ENCODE peak calls at places on chromosome 3, in eight cellular contexts. One of them, this sample, is unnamed.

GRCh38 chr3:70861855-70862254 is 549.4 kb upstream of the MDFIC2 start:
- DNase-seq in CD8-positive, alpha-beta T cell: no peak
- DNase-seq in aorta: no peak
- DNase-seq in dorsolateral prefrontal cortex: no peak
- DNase-seq in lung: no peak
- DNase-seq in AG04450: no peak
- DNase-seq in GM23338: no peak
- DNase-seq in body of pancreas: no peak
- DNase-seq in this sample: no peak

GRCh38 chr3:114519415-114519814 is 225.6 kb downstream of the TIGIT start:
- DNase-seq in lung: peak
- DNase-seq in dorsolateral prefrontal cortex: no peak
- DNase-seq in aorta: no peak
- DNase-seq in CD8-positive, alpha-beta T cell: no peak
- DNase-seq in body of pancreas: peak
- DNase-seq in AG04450: peak
- DNase-seq in GM23338: peak
- DNase-seq in this sample: no peak

GRCh38 chr3:112755845-112756671 is 90.6 kb downstream of the CD200R1L start:
- DNase-seq in body of pancreas: no peak
- DNase-seq in CD8-positive, alpha-beta T cell: no peak
- DNase-seq in GM23338: no peak
- DNase-seq in aorta: no peak
- DNase-seq in dorsolateral prefrontal cortex: no peak
- DNase-seq in lung: no peak
- DNase-seq in AG04450: no peak
- DNase-seq in this sample: no peak

GRCh38 chr3:182954553-182954952 is 25.8 kb downstream of the DCUN1D1 start:
- DNase-seq in CD8-positive, alpha-beta T cell: no peak
- DNase-seq in AG04450: no peak
- DNase-seq in GM23338: no peak
- DNase-seq in dorsolateral prefrontal cortex: no peak
- DNase-seq in lung: no peak
- DNase-seq in body of pancreas: no peak
- DNase-seq in aorta: no peak
- DNase-seq in this sample: no peak

GRCh38 chr3:139309046-139309660 is 34.7 kb upstream of the MRPS22 start:
- DNase-seq in AG04450: no peak
- DNase-seq in lung: no peak
- DNase-seq in aorta: no peak
- DNase-seq in CD8-positive, alpha-beta T cell: no peak
- DNase-seq in body of pancreas: no peak
- DNase-seq in dorsolateral prefrontal cortex: no peak
- DNase-seq in GM23338: no peak
- DNase-seq in this sample: no peak

GRCh38 chr3:14252321-14253021 is 73.9 kb downstream of the LSM3 start:
- DNase-seq in CD8-positive, alpha-beta T cell: no peak
- DNase-seq in lung: no peak
- DNase-seq in dorsolateral prefrontal cortex: no peak
- DNase-seq in GM23338: no peak
- DNase-seq in body of pancreas: no peak
- DNase-seq in AG04450: no peak
- DNase-seq in aorta: peak
- DNase-seq in this sample: no peak

GRCh38 chr3:47536221-47536891 is 22.8 kb upstream of the ELP6 start:
- DNase-seq in dorsolateral prefrontal cortex: peak
- DNase-seq in AG04450: no peak
- DNase-seq in lung: no peak
- DNase-seq in CD8-positive, alpha-beta T cell: no peak
- DNase-seq in body of pancreas: no peak
- DNase-seq in GM23338: no peak
- DNase-seq in aorta: no peak
- DNase-seq in this sample: peak

GRCh38 chr3:102129774-102130608 is 280.7 kb downstream of the NFKBIZ start:
- DNase-seq in aorta: no peak
- DNase-seq in body of pancreas: peak
- DNase-seq in GM23338: no peak
- DNase-seq in CD8-positive, alpha-beta T cell: no peak
- DNase-seq in lung: no peak
- DNase-seq in AG04450: peak
- DNase-seq in dorsolateral prefrontal cortex: peak
- DNase-seq in this sample: no peak

GRCh38 chr3:120445654-120446053 is 5.1 kb downstream of the FSTL1 start:
- DNase-seq in GM23338: no peak
- DNase-seq in body of pancreas: no peak
- DNase-seq in aorta: no peak
- DNase-seq in lung: no peak
- DNase-seq in dorsolateral prefrontal cortex: no peak
- DNase-seq in CD8-positive, alpha-beta T cell: no peak
- DNase-seq in AG04450: no peak
- DNase-seq in this sample: no peak

GRCh38 chr3:95408464-95408862 is 1345.6 kb downstream of the NSUN3 start:
- DNase-seq in GM23338: peak
- DNase-seq in body of pancreas: no peak
- DNase-seq in dorsolateral prefrontal cortex: no peak
- DNase-seq in CD8-positive, alpha-beta T cell: no peak
- DNase-seq in aorta: no peak
- DNase-seq in lung: no peak
- DNase-seq in AG04450: no peak
- DNase-seq in this sample: no peak

DNA sequence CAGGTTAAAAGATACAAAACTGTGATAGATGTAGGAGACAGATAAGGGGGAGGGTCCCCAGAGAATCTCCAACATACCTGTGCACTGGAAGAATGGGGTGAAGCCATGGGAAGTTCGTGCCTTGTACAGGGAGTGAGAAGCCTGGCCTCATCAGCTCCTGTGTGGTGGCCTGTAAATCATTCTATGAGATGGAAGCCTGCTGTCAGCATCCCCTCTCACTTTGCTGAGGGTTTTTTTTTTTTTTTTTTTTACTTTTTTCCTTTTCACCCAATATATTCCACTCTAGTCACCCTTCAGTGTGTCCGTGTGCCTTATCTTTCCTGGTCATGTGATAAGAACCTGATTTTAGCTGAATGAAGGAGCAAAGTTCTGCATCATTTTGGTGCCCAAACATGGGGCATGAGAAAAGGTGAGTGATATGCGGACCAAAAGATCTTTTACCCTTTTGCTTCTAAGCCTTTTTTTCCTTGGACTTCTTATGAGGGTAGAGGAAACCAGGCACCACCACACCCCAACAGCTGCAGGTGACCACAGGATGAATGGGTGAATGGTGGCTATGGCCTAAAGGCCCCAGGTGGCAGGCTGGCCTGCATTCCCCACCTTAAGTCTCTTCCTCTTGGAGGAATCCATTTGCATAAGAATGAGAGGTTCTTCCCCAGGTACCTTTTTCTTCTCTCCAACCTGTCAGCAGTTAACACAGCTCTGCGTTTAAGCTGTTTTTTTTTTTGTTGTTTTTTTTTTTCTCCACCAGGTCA is 1345.0 kb downstream of the NSUN3 start:
- DNase-seq in CD8-positive, alpha-beta T cell: no peak
- DNase-seq in dorsolateral prefrontal cortex: no peak
- DNase-seq in lung: no peak
- DNase-seq in GM23338: peak
- DNase-seq in aorta: no peak
- DNase-seq in body of pancreas: no peak
- DNase-seq in AG04450: no peak
- DNase-seq in this sample: no peak
- H3K27ac ChIP-seq in CD8-positive, alpha-beta T cell: no peak
- H3K27ac ChIP-seq in dorsolateral prefrontal cortex: no peak
- H3K27ac ChIP-seq in lung: no peak
- H3K27ac ChIP-seq in GM23338: no peak
- H3K27ac ChIP-seq in aorta: no peak
- H3K27ac ChIP-seq in body of pancreas: no peak
- H3K27ac ChIP-seq in AG04450: no peak
- H3K27ac ChIP-seq in this sample: no peak

GRCh38 chr3:152276688-152277087 is 8.0 kb downstream of the MBNL1 start:
- DNase-seq in GM23338: no peak
- DNase-seq in dorsolateral prefrontal cortex: no peak
- DNase-seq in aorta: no peak
- DNase-seq in lung: no peak
- DNase-seq in CD8-positive, alpha-beta T cell: no peak
- DNase-seq in body of pancreas: no peak
- DNase-seq in AG04450: no peak
- DNase-seq in this sample: no peak
- H3K27ac ChIP-seq in GM23338: no peak
- H3K27ac ChIP-seq in dorsolateral prefrontal cortex: peak
- H3K27ac ChIP-seq in aorta: peak
- H3K27ac ChIP-seq in lung: no peak
- H3K27ac ChIP-seq in CD8-positive, alpha-beta T cell: no peak
- H3K27ac ChIP-seq in body of pancreas: no peak
- H3K27ac ChIP-seq in AG04450: no peak
- H3K27ac ChIP-seq in this sample: no peak

DNA sequence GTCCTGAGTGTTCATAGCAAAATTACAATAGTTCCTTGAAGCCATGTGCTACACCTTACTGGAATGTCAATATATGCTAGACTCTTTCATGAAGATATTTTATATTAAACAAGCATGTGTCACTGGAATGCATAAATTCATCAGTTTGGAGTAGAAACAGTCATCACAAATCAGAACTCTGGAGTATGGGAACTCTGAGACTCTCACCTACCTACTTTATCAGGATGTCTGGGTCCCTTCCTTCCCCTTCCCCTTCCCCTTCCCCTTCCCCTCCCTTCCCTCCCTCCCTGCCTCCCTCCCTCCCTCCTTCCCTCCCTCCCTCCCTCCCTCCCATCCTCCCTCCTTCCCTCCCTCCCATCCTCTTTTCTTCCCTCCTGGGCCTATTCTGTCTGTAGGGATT is 144.7 kb upstream of the PEX5L start:
- DNase-seq in AG04450: no peak
- DNase-seq in CD8-positive, alpha-beta T cell: no peak
- DNase-seq in lung: no peak
- DNase-seq in aorta: no peak
- DNase-seq in dorsolateral prefrontal cortex: no peak
- DNase-seq in body of pancreas: no peak
- DNase-seq in GM23338: no peak
- DNase-seq in this sample: no peak
- H3K27ac ChIP-seq in AG04450: no peak
- H3K27ac ChIP-seq in CD8-positive, alpha-beta T cell: no peak
- H3K27ac ChIP-seq in lung: no peak
- H3K27ac ChIP-seq in aorta: no peak
- H3K27ac ChIP-seq in dorsolateral prefrontal cortex: no peak
- H3K27ac ChIP-seq in body of pancreas: no peak
- H3K27ac ChIP-seq in GM23338: no peak
- H3K27ac ChIP-seq in this sample: no peak

GRCh38 chr3:188298585-188298984 is 144.6 kb downstream of the LPP start:
- DNase-seq in GM23338: no peak
- DNase-seq in aorta: no peak
- DNase-seq in body of pancreas: no peak
- DNase-seq in AG04450: no peak
- DNase-seq in dorsolateral prefrontal cortex: no peak
- DNase-seq in lung: no peak
- DNase-seq in CD8-positive, alpha-beta T cell: no peak
- DNase-seq in this sample: no peak

GRCh38 chr3:188294113-188294512 is 140.2 kb downstream of the LPP start:
- DNase-seq in aorta: no peak
- DNase-seq in CD8-positive, alpha-beta T cell: no peak
- DNase-seq in lung: no peak
- DNase-seq in dorsolateral prefrontal cortex: no peak
- DNase-seq in GM23338: no peak
- DNase-seq in body of pancreas: no peak
- DNase-seq in AG04450: no peak
- DNase-seq in this sample: no peak

GRCh38 chr3:188296761-188297689 is 143.1 kb downstream of the LPP start:
- DNase-seq in lung: peak
- DNase-seq in GM23338: no peak
- DNase-seq in dorsolateral prefrontal cortex: no peak
- DNase-seq in body of pancreas: peak
- DNase-seq in CD8-positive, alpha-beta T cell: no peak
- DNase-seq in AG04450: no peak
- DNase-seq in aorta: no peak
- DNase-seq in this sample: no peak

GRCh38 chr3:188294823-188295487 is 141.0 kb downstream of the LPP start:
- DNase-seq in CD8-positive, alpha-beta T cell: no peak
- DNase-seq in body of pancreas: peak
- DNase-seq in AG04450: peak
- DNase-seq in lung: peak
- DNase-seq in GM23338: no peak
- DNase-seq in aorta: no peak
- DNase-seq in dorsolateral prefrontal cortex: no peak
- DNase-seq in this sample: no peak

GRCh38 chr3:188295876-188296275 is 141.9 kb downstream of the LPP start:
- DNase-seq in GM23338: no peak
- DNase-seq in dorsolateral prefrontal cortex: no peak
- DNase-seq in aorta: no peak
- DNase-seq in lung: no peak
- DNase-seq in AG04450: no peak
- DNase-seq in body of pancreas: no peak
- DNase-seq in CD8-positive, alpha-beta T cell: no peak
- DNase-seq in this sample: no peak
- H3K27ac ChIP-seq in GM23338: no peak
- H3K27ac ChIP-seq in dorsolateral prefrontal cortex: no peak
- H3K27ac ChIP-seq in aorta: peak
- H3K27ac ChIP-seq in lung: peak
- H3K27ac ChIP-seq in AG04450: peak
- H3K27ac ChIP-seq in body of pancreas: peak
- H3K27ac ChIP-seq in CD8-positive, alpha-beta T cell: no peak
- H3K27ac ChIP-seq in this sample: no peak

GRCh38 chr3:69032737-69033136 is 19.3 kb upstream of the EOGT start:
- DNase-seq in CD8-positive, alpha-beta T cell: no peak
- DNase-seq in lung: no peak
- DNase-seq in dorsolateral prefrontal cortex: no peak
- DNase-seq in body of pancreas: no peak
- DNase-seq in AG04450: no peak
- DNase-seq in aorta: no peak
- DNase-seq in GM23338: no peak
- DNase-seq in this sample: no peak

GRCh38 chr3:69032137-69032536 is 18.7 kb upstream of the EOGT start:
- DNase-seq in lung: no peak
- DNase-seq in dorsolateral prefrontal cortex: no peak
- DNase-seq in GM23338: no peak
- DNase-seq in CD8-positive, alpha-beta T cell: no peak
- DNase-seq in body of pancreas: no peak
- DNase-seq in aorta: no peak
- DNase-seq in AG04450: no peak
- DNase-seq in this sample: no peak

GRCh38 chr3:69033470-69033869 is 18.7 kb downstream of the TMF1 start:
- DNase-seq in dorsolateral prefrontal cortex: no peak
- DNase-seq in GM23338: no peak
- DNase-seq in lung: no peak
- DNase-seq in CD8-positive, alpha-beta T cell: no peak
- DNase-seq in aorta: no peak
- DNase-seq in body of pancreas: no peak
- DNase-seq in AG04450: no peak
- DNase-seq in this sample: no peak

GRCh38 chr3:69031635-69032034 is 18.2 kb upstream of the EOGT start:
- DNase-seq in body of pancreas: no peak
- DNase-seq in dorsolateral prefrontal cortex: no peak
- DNase-seq in AG04450: no peak
- DNase-seq in aorta: no peak
- DNase-seq in CD8-positive, alpha-beta T cell: no peak
- DNase-seq in GM23338: no peak
- DNase-seq in lung: no peak
- DNase-seq in this sample: no peak
- H3K27ac ChIP-seq in body of pancreas: no peak
- H3K27ac ChIP-seq in dorsolateral prefrontal cortex: no peak
- H3K27ac ChIP-seq in AG04450: no peak
- H3K27ac ChIP-seq in aorta: no peak
- H3K27ac ChIP-seq in CD8-positive, alpha-beta T cell: no peak
- H3K27ac ChIP-seq in GM23338: no peak
- H3K27ac ChIP-seq in lung: no peak
- H3K27ac ChIP-seq in this sample: no peak